ENCODE peak calls at places on chromosomes 5 and 9, in seven cellular contexts. G is progenitor cell of endocrine pancreas; Z is HEK293T; A is hepatocyte; V is non-pigmented ciliary epithelial cell; W is NCI-H146; T is activated CD4-positive, CD25-positive, alpha-beta regulatory T cell treated with anti-CD3 and anti-CD28 coated beads, Interleukin-2, amount 50 U/mL, for 72 hours. E is an unnamed sample.
A peak's percentile ranks its signal among the peaks of the same experiment; 100 is the strongest.

GRCh38 chr9:135498381-135499126 is 1.9 kb upstream of the MRPS2 start:
- DNase-seq in G (no peak), W (no peak), T (no peak), V (no peak), Z (no peak), A (no peak), E (peak; percentile 57)

GRCh38 chr9:27408523-27408922 is 111.6 kb upstream of the EQTN start:
- DNase-seq in V (no peak), Z (no peak), W (no peak), G (no peak), A (no peak), T (no peak), E (no peak)

GRCh38 chr9:6739218-6739617 is 18.6 kb upstream of the KDM4C start:
- DNase-seq in Z (peak; percentile 8), W (peak; percentile 20), G (no peak), T (no peak), V (no peak), A (peak; percentile 15), E (no peak)

GRCh38 chr5:128470663-128471062 is 67.4 kb downstream of the FBN2 start:
- DNase-seq in A (no peak), Z (no peak), T (no peak), V (peak; percentile 34), W (no peak), G (no peak), E (no peak)

GRCh38 chr9:2257530-2257929 is 242.4 kb downstream of the SMARCA2 start:
- DNase-seq in W (peak; percentile 94), Z (no peak), T (no peak), G (no peak), V (no peak), A (no peak), E (no peak)

GRCh38 chr5:100841358-100842076 is 61.6 kb downstream of the ST8SIA4 start:
- DNase-seq in G (no peak), A (no peak), W (no peak), T (no peak), Z (no peak), V (no peak), E (no peak)

GRCh38 chr5:143084452-143084851 is 314.3 kb downstream of the ARHGAP26 start:
- DNase-seq in Z (no peak), T (no peak), W (no peak), V (no peak), A (no peak), G (no peak), E (no peak)

GRCh38 chr9:107690026-107690425 is 200.5 kb upstream of the KLF4 start:
- DNase-seq in W (no peak), Z (no peak), G (no peak), V (no peak), A (no peak), T (no peak), E (no peak)

GRCh38 chr5:177520906-177521513 is 4.2 kb upstream of the DDX41 start:
- DNase-seq in G (no peak), T (no peak), Z (no peak), A (no peak), W (no peak), V (no peak), E (peak; percentile 46)

GRCh38 chr5:151694035-151694485 is 7.3 kb upstream of the SPARC start:
- DNase-seq in V (no peak), W (no peak), T (no peak), A (no peak), Z (no peak), G (no peak), E (no peak)

GRCh38 chr5:172795401-172795977 is 24.5 kb upstream of the DUSP1 start:
- DNase-seq in A (peak; percentile 84), Z (no peak), G (no peak), V (peak; percentile 75), T (no peak), W (no peak), E (peak; percentile 96)

GRCh38 chr5:181098642-181099452 is 32.1 kb downstream of the OR2V1 start:
- DNase-seq in V (no peak), A (no peak), Z (no peak), T (no peak), G (no peak), W (no peak), E (no peak)

GRCh38 chr5:126837907-126838539 is 61.1 kb downstream of the LMNB1 start:
- DNase-seq in G (no peak), W (no peak), V (no peak), A (no peak), Z (no peak), T (no peak), E (no peak)

GRCh38 chr5:169013846-169014245 is 287.1 kb downstream of the SLIT3 start:
- DNase-seq in Z (no peak), G (no peak), W (no peak), A (peak; percentile 39), V (no peak), T (no peak), E (no peak)

GRCh38 chr9:6968271-6968670 is 210.5 kb downstream of the KDM4C start:
- DNase-seq in V (peak; percentile 17), A (peak; percentile 28), W (no peak), Z (no peak), T (no peak), G (no peak), E (no peak)

GRCh38 chr5:78574731-78575161 is 73.8 kb downstream of the LHFPL2 start:
- DNase-seq in V (no peak), W (no peak), A (peak; percentile 43), G (no peak), T (no peak), Z (no peak), E (no peak)

GRCh38 chr9:77985996-77986395 is 45.6 kb downstream of the GNAQ start:
- DNase-seq in A (peak; percentile 35), T (no peak), V (no peak), G (no peak), W (no peak), Z (no peak), E (no peak)

GRCh38 chr5:8057764-8058163 is 188.8 kb downstream of the MTRR start:
- DNase-seq in A (no peak), W (no peak), T (no peak), G (no peak), Z (no peak), V (no peak), E (no peak)

GRCh38 chr9:98614941-98615340 is 93.8 kb downstream of the GABBR2 start:
- DNase-seq in T (no peak), A (no peak), W (no peak), Z (no peak), V (no peak), G (no peak), E (no peak)

GRCh38 chr5:122445070-122445469 is 133.0 kb downstream of the SNCAIP start:
- DNase-seq in Z (no peak), A (no peak), T (no peak), W (no peak), V (no peak), G (no peak), E (no peak)

GRCh38 chr5:89036166-89036565 is 153.2 kb upstream of the MEF2C start:
- DNase-seq in V (no peak), T (no peak), A (no peak), G (no peak), Z (no peak), W (no peak), E (no peak)

GRCh38 chr5:159987031-159987674 is 21.8 kb upstream of the TTC1 start:
- DNase-seq in G (peak; percentile 87), W (peak; percentile 80), V (peak; percentile 13), Z (peak; percentile 88), A (peak; percentile 90), T (peak; percentile 67), E (peak; percentile 92)

GRCh38 chr5:127899214-127899610 is 184.4 kb upstream of the SLC12A2 start:
- DNase-seq in W (no peak), G (no peak), Z (no peak), V (no peak), A (no peak), T (no peak), E (no peak)

GRCh38 chr5:125412561-125413535 is 666.4 kb upstream of the ZNF608 start:
- DNase-seq in A (peak; percentile 90), V (peak; percentile 65), W (peak; percentile 91), Z (peak; percentile 78), G (peak; percentile 49), T (no peak), E (peak; percentile 79)

GRCh38 chr9:78130004-78130403 is 98.4 kb upstream of the GNAQ start:
- DNase-seq in A (no peak), T (no peak), W (no peak), G (no peak), Z (peak; percentile 42), V (no peak), E (no peak)

GRCh38 chr5:53298841-53299240 is 181.6 kb upstream of the FST start:
- DNase-seq in G (no peak), W (no peak), A (no peak), T (no peak), V (no peak), Z (no peak), E (no peak)

GRCh38 chr5:179421156-179421895 is 76.1 kb upstream of the ADAMTS2 start:
- DNase-seq in V (no peak), Z (no peak), A (no peak), T (no peak), G (no peak), W (no peak), E (no peak)

GRCh38 chr5:150780180-150780692 is 1.7 kb downstream of the SMIM3 start:
- DNase-seq in A (no peak), W (no peak), T (peak; percentile 37), G (no peak), Z (no peak), V (no peak), E (no peak)

GRCh38 chr9:87644659-87645058 is 81.3 kb upstream of the CTSL start:
- DNase-seq in A (no peak), V (no peak), W (no peak), T (no peak), G (no peak), Z (no peak), E (no peak)

GRCh38 chr9:137167752-137168574 is 1.9 kb downstream of the LRRC26 start:
- DNase-seq in W (peak; percentile 78), G (no peak), Z (no peak), T (no peak), V (no peak), A (peak; percentile 46), E (no peak)

GRCh38 chr5:62306494-62307363 is 723 bp downstream of the KIF2A start:
- DNase-seq in V (no peak), A (peak; percentile 75), Z (peak; percentile 26), T (no peak), W (peak; percentile 62), G (peak; percentile 61), E (peak; percentile 65)

GRCh38 chr5:160787247-160787646 is 64.8 kb downstream of the ATP10B start:
- DNase-seq in A (peak; percentile 56), T (no peak), V (no peak), G (no peak), W (peak; percentile 63), Z (peak; percentile 11), E (no peak)

GRCh38 chr5:181160144-181160754 is 12.9 kb downstream of the OR2V2 start:
- DNase-seq in Z (peak; percentile 71), T (peak; percentile 77), V (no peak), A (peak; percentile 28), G (no peak), W (peak; percentile 63), E (peak; percentile 82)

GRCh38 chr9:129094387-129095169 is 13.7 kb downstream of the DOLPP1 start:
- DNase-seq in T (no peak), V (no peak), Z (no peak), W (no peak), G (no peak), A (no peak), E (no peak)

GRCh38 chr5:55620009-55620770 is 85.4 kb upstream of the PLPP1 start:
- DNase-seq in A (no peak), V (no peak), T (no peak), Z (no peak), G (no peak), W (no peak), E (no peak)

GRCh38 chr9:112007575-112008240 is 111.1 kb downstream of the UGCG start:
- DNase-seq in V (peak; percentile 34), W (no peak), A (no peak), Z (no peak), G (no peak), T (no peak), E (no peak)

GRCh38 chr5:167908596-167908995 is 382.8 kb upstream of the WWC1 start:
- DNase-seq in A (no peak), W (no peak), T (no peak), Z (no peak), V (no peak), G (no peak), E (no peak)

E was measured in aorta.